ENCODE peak calls at places on chromosomes 16 and 17, in four cellular contexts. V is prostate gland, O is lower leg skin, U is AG04450. W is an unnamed sample.

GRCh38 chr17:55296699-55297098 is 31.9 kb downstream of the HLF start:
- DNase-seq in V (no peak), O (no peak), U (no peak), W (no peak)

GRCh38 chr17:82623707-82624106 is 24.5 kb downstream of the WDR45B start:
- DNase-seq in V (no peak), O (no peak), U (no peak), W (no peak)

GRCh38 chr17:71402007-71402406 is 718.8 kb upstream of the SOX9 start:
- DNase-seq in V (no peak), O (no peak), U (no peak), W (no peak)

GRCh38 chr17:79217473-79218135 is 143.0 kb downstream of the ENGASE start:
- DNase-seq in V (no peak), O (no peak), U (no peak), W (no peak)

GRCh38 chr16:81680444-81681263 is 98.4 kb upstream of the PLCG2 start:
- DNase-seq in V (no peak), O (no peak), U (no peak), W (no peak)

GRCh38 chr17:70699408-70699807 is 530.1 kb downstream of the KCNJ2 start:
- DNase-seq in V (no peak), O (no peak), U (no peak), W (no peak)

GRCh38 chr16:14505846-14506245 is 124.2 kb downstream of the PARN start:
- DNase-seq in V (peak), O (no peak), U (no peak), W (no peak)

GRCh38 chr17:41553176-41553575 is 18.7 kb downstream of the KRT9 start:
- DNase-seq in V (no peak), O (no peak), U (no peak), W (no peak)

GRCh38 chr16:23651943-23652468 is 10.7 kb downstream of the DCTN5 start:
- DNase-seq in V (no peak), O (no peak), U (no peak), W (no peak)

GRCh38 chr17:7631398-7632380 is 1.8 kb downstream of the SHBG start:
- DNase-seq in V (no peak), O (no peak), U (no peak), W (no peak)

GRCh38 chr17:7633093-7633492 is 3.2 kb downstream of the SHBG start:
- DNase-seq in V (no peak), O (no peak), U (no peak), W (no peak)

GRCh38 chr17:7636192-7636591 is 6.3 kb downstream of the SHBG start:
- DNase-seq in V (no peak), O (no peak), U (no peak), W (no peak)

GRCh38 chr17:7632492-7632894 is 2.6 kb downstream of the SHBG start:
- DNase-seq in V (no peak), O (no peak), U (no peak), W (no peak)

GRCh38 chr17:7634384-7634783 is 4.4 kb downstream of the SHBG start:
- DNase-seq in V (no peak), O (no peak), U (no peak), W (no peak)
- TF ChIP-seq CTCF in V (no peak), O (no peak), U (peak), W (peak)

GRCh38 chr17:285751-286422 is 66.7 kb downstream of the RPH3AL start:
- DNase-seq in V (no peak), O (no peak), U (no peak), W (peak)
- TF ChIP-seq CTCF in V (no peak), O (no peak), U (no peak), W (no peak)

GRCh38 chr17:39027037-39027436 is 59.8 kb upstream of the FBXO47 start:
- DNase-seq in V (peak), O (peak), U (no peak), W (no peak)
- TF ChIP-seq CTCF in V (no peak), O (no peak), U (no peak), W (no peak)

GRCh38 chr17:10357768-10358167 is 15.0 kb downstream of the MYH13 start:
- DNase-seq in V (no peak), O (no peak), U (no peak), W (no peak)
- TF ChIP-seq CTCF in V (no peak), O (no peak), U (no peak), W (peak)

W was measured in type B pancreatic cell.